ENCODE peak calls at places on chromosomes 13 and 19, in ten cellular contexts. J is suprapubic skin, D is stomach, Y is transverse colon, H is upper lobe of left lung, A is breast epithelium, I is HCT116, K is Panc1, E is GM23338, U is H1. R is an unnamed sample.

GRCh38 chr19:13799669-13800068 is 4.4 kb downstream of the ZSWIM4 start:
- DNase-seq in J (no peak), D (no peak), Y (no peak), H (no peak), A (no peak), I (no peak), K (no peak), E (no peak), U (no peak), R (no peak)

GRCh38 chr19:16342002-16342715 is 17.5 kb downstream of the KLF2 start:
- DNase-seq in J (no peak), D (no peak), Y (peak; percentile 42), H (no peak), A (no peak), I (no peak), K (no peak), E (no peak), U (no peak), R (no peak)

GRCh38 chr13:96617528-96617927 is 376.7 kb downstream of the OXGR1 start:
- DNase-seq in J (no peak), D (no peak), Y (no peak), H (no peak), A (no peak), I (no peak), K (no peak), E (no peak), U (no peak), R (no peak)

GRCh38 chr13:21218351-21219043 is 42.0 kb downstream of the MRPL57 start:
- DNase-seq in J (no peak), D (no peak), Y (no peak), H (no peak), A (no peak), I (no peak), K (no peak), E (no peak), U (no peak), R (peak; percentile 76)

GRCh38 chr19:55325172-55325571 is at the start of gene TMEM150B:
- DNase-seq in J (no peak), D (no peak), Y (no peak), H (peak; percentile 39), A (no peak), I (no peak), K (no peak), E (no peak), U (no peak), R (no peak)

GRCh38 chr13:71320452-71320851 is 546.6 kb downstream of the DACH1 start:
- DNase-seq in J (no peak), D (no peak), Y (no peak), H (no peak), A (no peak), I (no peak), K (no peak), E (peak; percentile 64), U (no peak), R (peak; percentile 51)

GRCh38 chr13:112441779-112442310 is 65.7 kb downstream of the SPACA7 start:
- DNase-seq in J (no peak), D (no peak), Y (no peak), H (peak; percentile 11), A (no peak), I (no peak), K (no peak), E (no peak), U (no peak), R (no peak)

GRCh38 chr19:16435238-16435911 is 36.4 kb downstream of the EPS15L1 start:
- DNase-seq in J (no peak), D (no peak), Y (peak; percentile 48), H (no peak), A (peak; percentile 57), I (no peak), K (no peak), E (no peak), U (no peak), R (no peak)

GRCh38 chr13:63605403-63605802 is 2189.8 kb upstream of the PCDH20 start:
- DNase-seq in J (no peak), D (no peak), Y (no peak), H (no peak), A (no peak), I (no peak), K (no peak), E (no peak), U (no peak), R (no peak)

GRCh38 chr19:29843180-29844051 is 31.6 kb downstream of the CCNE1 start:
- DNase-seq in J (peak; percentile 69), D (no peak), Y (peak; percentile 25), H (no peak), A (no peak), I (no peak), K (no peak), E (peak; percentile 60), U (no peak), R (peak; percentile 56)

DNA sequence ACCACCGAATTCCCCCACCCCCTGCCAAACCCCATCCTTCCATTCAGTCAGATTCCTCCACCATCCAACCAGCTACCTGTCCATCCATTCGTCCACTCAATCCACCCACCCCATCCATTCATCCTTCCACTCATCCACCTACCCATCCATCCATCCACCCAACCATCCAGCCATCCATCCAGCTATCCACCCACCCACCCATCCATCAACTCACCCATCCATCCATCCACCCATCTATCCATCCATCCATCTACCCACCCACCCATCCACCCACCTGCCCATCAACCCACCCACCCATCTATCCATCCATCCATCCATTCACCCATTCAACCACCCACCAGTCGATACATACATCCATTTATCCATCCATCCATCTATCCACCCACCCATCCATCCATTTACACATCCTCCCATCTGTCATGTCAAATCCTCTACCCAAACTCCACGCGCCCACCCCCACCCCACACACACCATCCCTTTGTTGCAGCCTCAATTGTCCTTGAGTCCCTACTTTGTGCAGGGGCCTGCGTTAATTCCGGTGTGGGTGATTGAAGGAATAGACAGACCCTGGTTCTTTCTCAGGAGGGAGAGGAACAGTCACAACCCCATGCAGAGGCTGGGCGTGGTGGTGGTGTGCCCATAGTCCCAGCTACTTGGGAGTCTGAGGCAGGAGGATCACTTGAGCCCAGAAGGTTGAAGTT is 5.3 kb upstream of the SLC5A5 start:
- DNase-seq in J (no peak), D (no peak), Y (no peak), H (no peak), A (no peak), I (no peak), K (no peak), E (no peak), U (no peak), R (no peak)
- TF ChIP-seq POLR2AphosphoS5 in J (no peak), D (no peak), Y (no peak), H (no peak), A (no peak), I (no peak), K (no peak), E (no peak), U (peak; percentile 7), R (no peak)

GRCh38 chr19:18648971-18649310 is 12.1 kb downstream of the KLHL26 start:
- DNase-seq in J (no peak), D (no peak), Y (no peak), H (no peak), A (no peak), I (no peak), K (no peak), E (no peak), U (no peak), R (no peak)

GRCh38 chr19:18647807-18648206 is 11.0 kb downstream of the KLHL26 start:
- DNase-seq in J (no peak), D (no peak), Y (no peak), H (no peak), A (no peak), I (no peak), K (no peak), E (no peak), U (no peak), R (no peak)

GRCh38 chr19:18650048-18650435 is 13.2 kb downstream of the KLHL26 start:
- DNase-seq in J (no peak), D (no peak), Y (no peak), H (no peak), A (no peak), I (no peak), K (no peak), E (no peak), U (no peak), R (no peak)

GRCh38 chr19:18650468-18651001 is 13.7 kb downstream of the KLHL26 start:
- DNase-seq in J (peak; percentile 93), D (peak; percentile 45), Y (peak; percentile 55), H (no peak), A (no peak), I (no peak), K (no peak), E (no peak), U (no peak), R (no peak)

DNA sequence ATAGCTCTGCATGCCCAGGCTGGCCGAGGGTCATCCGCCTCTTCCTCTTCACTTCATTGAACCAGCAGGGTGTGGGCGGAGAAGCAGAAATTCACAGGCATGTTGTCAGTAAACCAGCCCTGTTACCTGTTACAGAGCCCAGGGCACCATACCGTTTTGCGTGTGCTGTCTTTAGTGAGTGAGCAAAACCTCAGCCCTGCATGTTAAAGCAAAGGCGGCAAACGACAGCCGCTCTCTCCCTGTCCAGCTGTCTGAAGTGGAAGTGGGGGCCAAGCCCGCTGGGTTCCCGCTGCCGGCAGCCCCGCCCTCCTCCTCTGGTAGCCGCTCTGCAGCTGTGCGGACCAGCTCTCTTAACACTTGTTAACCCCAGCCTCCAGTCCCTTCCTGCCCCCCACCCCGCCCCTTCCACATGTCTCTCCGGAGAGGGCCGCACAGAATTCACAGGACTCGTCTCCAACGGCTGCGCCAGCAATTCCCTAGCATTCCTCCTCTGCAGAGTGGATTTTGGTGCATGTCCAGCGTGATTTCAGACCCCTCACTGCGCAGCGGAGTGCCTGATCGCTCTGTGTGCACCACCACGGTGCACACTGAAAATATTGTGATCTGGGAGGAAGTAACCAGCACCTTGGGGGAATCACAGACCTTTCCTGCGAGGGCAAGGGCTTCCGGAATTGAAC is 12.7 kb downstream of the KLHL26 start:
- DNase-seq in J (no peak), D (no peak), Y (peak; percentile 51), H (peak; percentile 60), A (no peak), I (no peak), K (no peak), E (no peak), U (no peak), R (no peak)
- TF ChIP-seq POLR2AphosphoS5 in J (no peak), D (no peak), Y (no peak), H (no peak), A (no peak), I (no peak), K (no peak), E (no peak), U (no peak), R (no peak)

DNA sequence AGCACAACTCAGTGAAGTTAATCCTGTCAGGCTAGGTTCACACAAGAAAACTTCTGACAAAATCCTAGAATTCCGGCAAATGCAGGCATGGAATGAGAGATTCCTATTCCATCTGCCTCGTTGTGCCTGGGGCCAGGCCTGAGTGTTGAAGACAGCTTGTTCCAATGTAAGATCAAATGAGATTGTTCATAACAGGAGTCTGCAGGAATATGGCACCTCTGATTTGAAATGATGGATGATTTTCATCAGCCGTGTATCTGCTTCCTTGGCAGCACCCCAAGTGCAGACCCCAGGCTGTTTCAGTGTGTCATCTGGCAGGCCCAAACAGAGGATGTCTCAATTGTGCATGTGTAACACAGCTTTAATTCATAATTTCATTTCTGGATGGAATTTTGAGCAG is 35.3 kb upstream of the SACS start:
- DNase-seq in J (no peak), D (no peak), Y (no peak), H (no peak), A (no peak), I (no peak), K (no peak), E (no peak), U (no peak), R (no peak)
- TF ChIP-seq POLR2AphosphoS5 in J (no peak), D (no peak), Y (no peak), H (no peak), A (no peak), I (no peak), K (no peak), E (no peak), U (no peak), R (no peak)

GRCh38 chr19:20186163-20186562 is 19.1 kb downstream of the ZNF486 start:
- DNase-seq in J (no peak), D (no peak), Y (no peak), H (no peak), A (no peak), I (no peak), K (no peak), E (no peak), U (no peak), R (no peak)
- TF ChIP-seq POLR2AphosphoS5 in J (no peak), D (no peak), Y (no peak), H (no peak), A (no peak), I (no peak), K (no peak), E (no peak), U (no peak), R (no peak)